ENCODE peak calls at places on chromosomes 13 and 19, in ten cellular contexts. U is GM04503; C is Kasumi-1; T is stimulated activated CD4-positive, alpha-beta T cell treated with anti-CD3 and anti-CD28 coated beads, Interleukin-2, amount 100 ng/mL, for 24 hours; N is EH; Z is HS-5; H is hippocampal formation; Q is NCI-H1105; V is Ammon's horn; A is T-helper 9 cell. W is an unnamed sample.

GRCh38 chr19:19214892-19215291 is 3.1 kb downstream of the NCAN start:
- DNase-seq in T (peak), V (no peak), A (no peak), Z (no peak), Q (no peak), U (no peak), N (peak), C (peak), H (no peak), W (no peak)

GRCh38 chr19:30284209-30284608 is 88.0 kb upstream of the ZNF536 start:
- DNase-seq in V (no peak), N (no peak), H (no peak), T (no peak), U (no peak), Q (no peak), Z (no peak), C (no peak), A (no peak), W (no peak)

GRCh38 chr19:28607066-28607583 is 605.8 kb downstream of the UQCRFS1 start:
- DNase-seq in H (no peak), A (no peak), Q (no peak), T (no peak), N (no peak), C (no peak), V (no peak), U (no peak), Z (no peak), W (no peak)

GRCh38 chr13:110490009-110490770 is 71.3 kb downstream of the RAB20 start:
- DNase-seq in V (no peak), Z (no peak), Q (no peak), N (no peak), A (no peak), U (no peak), T (no peak), H (no peak), C (no peak), W (no peak)

GRCh38 chr13:90706631-90707030 is 640.9 kb upstream of the MIR17HG start:
- DNase-seq in Q (no peak), V (no peak), C (no peak), U (no peak), N (no peak), T (no peak), Z (no peak), H (no peak), A (no peak), W (no peak)

GRCh38 chr19:35149463-35149862 is 5.1 kb upstream of the FXYD5 start:
- DNase-seq in V (peak), Q (no peak), A (no peak), U (no peak), T (no peak), H (no peak), Z (no peak), C (no peak), N (no peak), W (no peak)

GRCh38 chr13:94542917-94543316 is 53.0 kb downstream of the TGDS start:
- DNase-seq in T (no peak), H (no peak), N (no peak), Q (no peak), A (no peak), Z (no peak), C (no peak), U (no peak), V (no peak), W (no peak)

GRCh38 chr13:112869202-112870061 is 99.6 kb upstream of the MCF2L start:
- DNase-seq in T (no peak), Z (no peak), N (no peak), U (no peak), A (no peak), Q (no peak), H (no peak), V (no peak), C (peak), W (no peak)